ENCODE peak calls at places on chromosomes 16 and 17, in seven cellular contexts. One of them, this sample, is unnamed.
A peak's percentile ranks its signal among the peaks of the same experiment; 100 is the strongest.

GRCh38 chr17:57355090-57355859 is 99.0 kb downstream of the MSI2 start:
- DNase-seq in colonic mucosa: no peak
- DNase-seq in stimulated activated CD8-positive, alpha-beta memory T cell treated with anti-CD3 and anti-CD28 coated beads, Interleukin-7, amount 100 ng/mL, for 1 hour: no peak
- DNase-seq in neural crest cell: no peak
- DNase-seq in effector CD4-positive, alpha-beta T cell: no peak
- DNase-seq in HEK293T: no peak
- DNase-seq in stimulated activated CD4-positive, alpha-beta T cell treated with anti-CD3 and anti-CD28 coated beads, Interleukin-1b, Interleukin-23, amount 100 ng/mL, for 1 hour: no peak
- DNase-seq in this sample: no peak

GRCh38 chr16:4052801-4053662 is 63.2 kb downstream of the ADCY9 start:
- DNase-seq in HEK293T: no peak
- DNase-seq in neural crest cell: no peak
- DNase-seq in colonic mucosa: peak; percentile 67
- DNase-seq in effector CD4-positive, alpha-beta T cell: no peak
- DNase-seq in stimulated activated CD4-positive, alpha-beta T cell treated with anti-CD3 and anti-CD28 coated beads, Interleukin-1b, Interleukin-23, amount 100 ng/mL, for 1 hour: no peak
- DNase-seq in stimulated activated CD8-positive, alpha-beta memory T cell treated with anti-CD3 and anti-CD28 coated beads, Interleukin-7, amount 100 ng/mL, for 1 hour: no peak
- DNase-seq in this sample: peak; percentile 72

GRCh38 chr17:81794509-81794908 is 9.4 kb upstream of the GCGR start:
- DNase-seq in neural crest cell: no peak
- DNase-seq in stimulated activated CD8-positive, alpha-beta memory T cell treated with anti-CD3 and anti-CD28 coated beads, Interleukin-7, amount 100 ng/mL, for 1 hour: no peak
- DNase-seq in stimulated activated CD4-positive, alpha-beta T cell treated with anti-CD3 and anti-CD28 coated beads, Interleukin-1b, Interleukin-23, amount 100 ng/mL, for 1 hour: no peak
- DNase-seq in colonic mucosa: peak; percentile 63
- DNase-seq in HEK293T: no peak
- DNase-seq in effector CD4-positive, alpha-beta T cell: no peak
- DNase-seq in this sample: no peak

GRCh38 chr17:12519956-12520594 is 145.6 kb upstream of the MYOCD start:
- DNase-seq in effector CD4-positive, alpha-beta T cell: no peak
- DNase-seq in stimulated activated CD4-positive, alpha-beta T cell treated with anti-CD3 and anti-CD28 coated beads, Interleukin-1b, Interleukin-23, amount 100 ng/mL, for 1 hour: no peak
- DNase-seq in colonic mucosa: no peak
- DNase-seq in neural crest cell: no peak
- DNase-seq in HEK293T: no peak
- DNase-seq in stimulated activated CD8-positive, alpha-beta memory T cell treated with anti-CD3 and anti-CD28 coated beads, Interleukin-7, amount 100 ng/mL, for 1 hour: no peak
- DNase-seq in this sample: peak; percentile 11

GRCh38 chr16:676565-677297 is 1.3 kb downstream of the RHBDL1 start:
- DNase-seq in neural crest cell: no peak
- DNase-seq in stimulated activated CD8-positive, alpha-beta memory T cell treated with anti-CD3 and anti-CD28 coated beads, Interleukin-7, amount 100 ng/mL, for 1 hour: no peak
- DNase-seq in effector CD4-positive, alpha-beta T cell: no peak
- DNase-seq in HEK293T: no peak
- DNase-seq in colonic mucosa: peak; percentile 94
- DNase-seq in stimulated activated CD4-positive, alpha-beta T cell treated with anti-CD3 and anti-CD28 coated beads, Interleukin-1b, Interleukin-23, amount 100 ng/mL, for 1 hour: no peak
- DNase-seq in this sample: no peak

GRCh38 chr17:9298776-9299295 is 276.8 kb downstream of the STX8 start:
- DNase-seq in colonic mucosa: no peak
- DNase-seq in stimulated activated CD4-positive, alpha-beta T cell treated with anti-CD3 and anti-CD28 coated beads, Interleukin-1b, Interleukin-23, amount 100 ng/mL, for 1 hour: no peak
- DNase-seq in HEK293T: no peak
- DNase-seq in effector CD4-positive, alpha-beta T cell: no peak
- DNase-seq in neural crest cell: no peak
- DNase-seq in stimulated activated CD8-positive, alpha-beta memory T cell treated with anti-CD3 and anti-CD28 coated beads, Interleukin-7, amount 100 ng/mL, for 1 hour: no peak
- DNase-seq in this sample: no peak

GRCh38 chr16:59566446-59566845 is 832.3 kb upstream of the GOT2 start:
- DNase-seq in neural crest cell: no peak
- DNase-seq in stimulated activated CD4-positive, alpha-beta T cell treated with anti-CD3 and anti-CD28 coated beads, Interleukin-1b, Interleukin-23, amount 100 ng/mL, for 1 hour: no peak
- DNase-seq in HEK293T: no peak
- DNase-seq in effector CD4-positive, alpha-beta T cell: no peak
- DNase-seq in colonic mucosa: no peak
- DNase-seq in stimulated activated CD8-positive, alpha-beta memory T cell treated with anti-CD3 and anti-CD28 coated beads, Interleukin-7, amount 100 ng/mL, for 1 hour: no peak
- DNase-seq in this sample: peak; percentile 51

GRCh38 chr16:56747486-56748045 is 17.6 kb downstream of the NUP93 start:
- DNase-seq in neural crest cell: no peak
- DNase-seq in colonic mucosa: no peak
- DNase-seq in effector CD4-positive, alpha-beta T cell: no peak
- DNase-seq in HEK293T: no peak
- DNase-seq in stimulated activated CD8-positive, alpha-beta memory T cell treated with anti-CD3 and anti-CD28 coated beads, Interleukin-7, amount 100 ng/mL, for 1 hour: no peak
- DNase-seq in stimulated activated CD4-positive, alpha-beta T cell treated with anti-CD3 and anti-CD28 coated beads, Interleukin-1b, Interleukin-23, amount 100 ng/mL, for 1 hour: no peak
- DNase-seq in this sample: no peak

GRCh38 chr17:57853695-57854094 is 3.9 kb upstream of the MRPS23 start:
- DNase-seq in neural crest cell: no peak
- DNase-seq in stimulated activated CD8-positive, alpha-beta memory T cell treated with anti-CD3 and anti-CD28 coated beads, Interleukin-7, amount 100 ng/mL, for 1 hour: no peak
- DNase-seq in stimulated activated CD4-positive, alpha-beta T cell treated with anti-CD3 and anti-CD28 coated beads, Interleukin-1b, Interleukin-23, amount 100 ng/mL, for 1 hour: no peak
- DNase-seq in effector CD4-positive, alpha-beta T cell: no peak
- DNase-seq in HEK293T: no peak
- DNase-seq in colonic mucosa: no peak
- DNase-seq in this sample: no peak

GRCh38 chr17:74481621-74482020 is 15.2 kb downstream of the CD300A start:
- DNase-seq in stimulated activated CD8-positive, alpha-beta memory T cell treated with anti-CD3 and anti-CD28 coated beads, Interleukin-7, amount 100 ng/mL, for 1 hour: no peak
- DNase-seq in colonic mucosa: no peak
- DNase-seq in effector CD4-positive, alpha-beta T cell: no peak
- DNase-seq in HEK293T: no peak
- DNase-seq in stimulated activated CD4-positive, alpha-beta T cell treated with anti-CD3 and anti-CD28 coated beads, Interleukin-1b, Interleukin-23, amount 100 ng/mL, for 1 hour: no peak
- DNase-seq in neural crest cell: no peak
- DNase-seq in this sample: no peak

GRCh38 chr17:39507511-39507910 is 46.2 kb downstream of the CDK12 start:
- DNase-seq in neural crest cell: no peak
- DNase-seq in stimulated activated CD4-positive, alpha-beta T cell treated with anti-CD3 and anti-CD28 coated beads, Interleukin-1b, Interleukin-23, amount 100 ng/mL, for 1 hour: no peak
- DNase-seq in stimulated activated CD8-positive, alpha-beta memory T cell treated with anti-CD3 and anti-CD28 coated beads, Interleukin-7, amount 100 ng/mL, for 1 hour: no peak
- DNase-seq in HEK293T: no peak
- DNase-seq in colonic mucosa: no peak
- DNase-seq in effector CD4-positive, alpha-beta T cell: no peak
- DNase-seq in this sample: no peak

This sample was measured in HCEC 1CT.